ENCODE peak calls at places on chromosomes 7 and 10, in six cellular contexts. Q, F, Y, S, L and N are unnamed samples.

GRCh38 chr7:44062180-44062902 is 3.0 kb downstream of the PGAM2 start:
- DNase-seq in Q (peak), F (no peak), Y (no peak), S (no peak), L (no peak), N (no peak)

GRCh38 chr10:25388188-25388861 is 213.5 kb downstream of the GPR158 start:
- DNase-seq in Q (no peak), F (no peak), Y (no peak), S (no peak), L (no peak), N (no peak)

GRCh38 chr10:79188154-79188763 is 119.5 kb downstream of the ZMIZ1 start:
- DNase-seq in Q (no peak), F (no peak), Y (no peak), S (no peak), L (no peak), N (peak)

GRCh38 chr10:133024711-133025557 is 62.8 kb upstream of the ADGRA1 start:
- DNase-seq in Q (no peak), F (no peak), Y (no peak), S (no peak), L (no peak), N (no peak)

GRCh38 chr7:107581387-107582013 is 1.5 kb downstream of the BCAP29 start:
- DNase-seq in Q (no peak), F (no peak), Y (no peak), S (no peak), L (no peak), N (no peak)

GRCh38 chr7:115008465-115009114 is 86.7 kb downstream of the MDFIC start:
- DNase-seq in Q (peak), F (peak), Y (peak), S (no peak), L (peak), N (no peak)

GRCh38 chr7:22219739-22220493 is 137.0 kb downstream of the RAPGEF5 start:
- DNase-seq in Q (no peak), F (peak), Y (no peak), S (no peak), L (no peak), N (no peak)

GRCh38 chr7:16268821-16269768 is 152.2 kb downstream of the CRPPA start:
- DNase-seq in Q (no peak), F (peak), Y (no peak), S (no peak), L (no peak), N (no peak)

GRCh38 chr10:103678104-103678526 is 177.3 kb downstream of the SH3PXD2A start:
- DNase-seq in Q (peak), F (peak), Y (peak), S (peak), L (peak), N (peak)

GRCh38 chr7:78279457-78279856 is 480.9 kb downstream of the PHTF2 start:
- DNase-seq in Q (no peak), F (no peak), Y (no peak), S (no peak), L (no peak), N (no peak)

GRCh38 chr7:99459087-99459486 is 6.9 kb downstream of the ATP5MF start:
- DNase-seq in Q (no peak), F (peak), Y (peak), S (no peak), L (no peak), N (no peak)

GRCh38 chr7:21999896-22000295 is 54.2 kb upstream of the CDCA7L start:
- DNase-seq in Q (no peak), F (peak), Y (no peak), S (no peak), L (no peak), N (no peak)

GRCh38 chr10:11147723-11148122 is 130.1 kb downstream of the CELF2 start:
- DNase-seq in Q (peak), F (no peak), Y (no peak), S (peak), L (no peak), N (no peak)

GRCh38 chr7:116630932-116631449 is 41.0 kb upstream of the MET start:
- DNase-seq in Q (peak), F (peak), Y (peak), S (peak), L (peak), N (peak)

GRCh38 chr7:55533050-55533728 is 39.1 kb downstream of the VOPP1 start:
- DNase-seq in Q (no peak), F (peak), Y (peak), S (no peak), L (no peak), N (no peak)

GRCh38 chr7:75737856-75738603 is 711 bp downstream of the HIP1 start:
- DNase-seq in Q (no peak), F (no peak), Y (peak), S (no peak), L (no peak), N (peak)

GRCh38 chr7:142482899-142483658 is 225.2 kb upstream of the PRSS58 start:
- DNase-seq in Q (peak), F (peak), Y (peak), S (peak), L (no peak), N (peak)

GRCh38 chr10:42551582-42552187 is 86.7 kb downstream of the ZNF33B start:
- DNase-seq in Q (no peak), F (peak), Y (peak), S (no peak), L (no peak), N (no peak)

GRCh38 chr7:8051373-8051772 is 82.8 kb downstream of the GLCCI1 start:
- DNase-seq in Q (no peak), F (no peak), Y (no peak), S (no peak), L (no peak), N (no peak)

GRCh38 chr10:129586897-129587443 is 119.9 kb downstream of the MGMT start:
- DNase-seq in Q (no peak), F (peak), Y (no peak), S (no peak), L (no peak), N (no peak)

GRCh38 chr10:43648083-43648391 is 644 bp downstream of the ZNF32 start:
- DNase-seq in Q (no peak), F (no peak), Y (no peak), S (no peak), L (no peak), N (no peak)

GRCh38 chr7:27179503-27180430 is 5.3 kb downstream of the HOXA11 start:
- DNase-seq in Q (peak), F (peak), Y (peak), S (peak), L (no peak), N (peak)

GRCh38 chr7:2760098-2760889 is 72.3 kb downstream of the AMZ1 start:
- DNase-seq in Q (no peak), F (peak), Y (peak), S (peak), L (no peak), N (no peak)

GRCh38 chr7:37322831-37323230 is 125.8 kb downstream of the ELMO1 start:
- DNase-seq in Q (no peak), F (no peak), Y (no peak), S (no peak), L (no peak), N (no peak)

GRCh38 chr10:113550365-113550764 is 2.5 kb upstream of the HABP2 start:
- DNase-seq in Q (peak), F (peak), Y (peak), S (no peak), L (no peak), N (no peak)

GRCh38 chr7:151678227-151678604 is 158.5 kb upstream of the RHEB start:
- DNase-seq in Q (no peak), F (no peak), Y (no peak), S (no peak), L (no peak), N (no peak)

GRCh38 chr7:94417261-94417660 is 22.6 kb downstream of the COL1A2 start:
- DNase-seq in Q (no peak), F (peak), Y (no peak), S (no peak), L (no peak), N (no peak)

GRCh38 chr10:28633750-28634149 is 43.6 kb upstream of the BAMBI start:
- DNase-seq in Q (peak), F (no peak), Y (no peak), S (no peak), L (no peak), N (no peak)

GRCh38 chr10:89458760-89459159 is 44.4 kb downstream of the IFIT5 start:
- DNase-seq in Q (no peak), F (peak), Y (no peak), S (no peak), L (no peak), N (no peak)

GRCh38 chr10:62082729-62083412 is 181.4 kb downstream of the ARID5B start:
- DNase-seq in Q (no peak), F (peak), Y (peak), S (no peak), L (no peak), N (no peak)

GRCh38 chr10:62081322-62081945 is 179.9 kb downstream of the ARID5B start:
- DNase-seq in Q (no peak), F (peak), Y (no peak), S (no peak), L (no peak), N (no peak)

GRCh38 chr10:62079885-62080559 is 178.5 kb downstream of the ARID5B start:
- DNase-seq in Q (no peak), F (no peak), Y (peak), S (no peak), L (no peak), N (no peak)

GRCh38 chr10:62082270-62082669 is 180.8 kb downstream of the ARID5B start:
- DNase-seq in Q (no peak), F (no peak), Y (no peak), S (no peak), L (no peak), N (no peak)

GRCh38 chr10:62080905-62081304 is 179.4 kb downstream of the ARID5B start:
- DNase-seq in Q (no peak), F (no peak), Y (no peak), S (no peak), L (no peak), N (no peak)
- TF ChIP-seq CTCF in Q (no peak), F (no peak), Y (peak), S (no peak), L (no peak), N (no peak)

DNA sequence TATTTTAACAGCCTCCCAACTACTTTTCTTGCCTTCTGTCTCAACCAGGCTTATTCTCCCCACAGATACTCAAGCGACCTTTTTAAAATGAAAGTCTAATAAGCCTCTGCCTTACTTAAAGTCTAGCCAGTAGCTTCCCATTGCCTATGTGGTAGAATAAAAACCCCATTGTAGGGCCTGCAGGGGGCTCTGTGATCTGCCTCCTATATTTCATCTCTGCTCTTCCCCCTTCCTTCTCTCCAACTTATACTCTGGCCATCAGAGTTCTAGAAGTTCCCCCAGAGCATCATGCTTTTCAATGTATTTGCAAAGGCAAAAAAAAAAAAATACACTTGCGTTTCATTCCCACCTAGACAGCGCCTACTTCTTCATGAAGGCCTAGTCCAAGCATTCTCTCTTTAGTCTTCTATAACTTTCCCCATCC is 167.7 kb upstream of the ADO start:
- DNase-seq in Q (no peak), F (no peak), Y (peak), S (no peak), L (no peak), N (no peak)
- TF ChIP-seq CTCF in Q (no peak), F (peak), Y (no peak), S (no peak), L (peak), N (no peak)

GRCh38 chr7:38451840-38452239 is 178.4 kb upstream of the TARP start:
- DNase-seq in Q (no peak), F (peak), Y (peak), S (no peak), L (peak), N (no peak)
- TF ChIP-seq CTCF in Q (no peak), F (peak), Y (peak), S (no peak), L (peak), N (no peak)

GRCh38 chr10:94066411-94066810 is 72.7 kb downstream of the PLCE1 start:
- DNase-seq in Q (no peak), F (peak), Y (peak), S (no peak), L (no peak), N (peak)

GRCh38 chr10:94065787-94066186 is 72.1 kb downstream of the PLCE1 start:
- DNase-seq in Q (no peak), F (no peak), Y (no peak), S (no peak), L (no peak), N (no peak)

GRCh38 chr10:94065344-94065743 is 71.6 kb downstream of the PLCE1 start:
- DNase-seq in Q (no peak), F (peak), Y (no peak), S (no peak), L (peak), N (no peak)

GRCh38 chr10:94074462-94074861 is 80.7 kb downstream of the PLCE1 start:
- DNase-seq in Q (no peak), F (no peak), Y (no peak), S (no peak), L (no peak), N (no peak)

GRCh38 chr10:94069884-94070283 is 76.2 kb downstream of the PLCE1 start:
- DNase-seq in Q (no peak), F (no peak), Y (no peak), S (no peak), L (no peak), N (no peak)
- TF ChIP-seq CTCF in Q (no peak), F (no peak), Y (no peak), S (no peak), L (no peak), N (no peak)

GRCh38 chr10:101287922-101288638 is 58.8 kb upstream of the LBX1 start:
- DNase-seq in Q (no peak), F (peak), Y (peak), S (no peak), L (no peak), N (peak)
- TF ChIP-seq CTCF in Q (no peak), F (peak), Y (no peak), S (no peak), L (peak), N (no peak)

GRCh38 chr10:1180836-1181235 is 124.7 kb downstream of the WDR37 start:
- DNase-seq in Q (no peak), F (no peak), Y (no peak), S (no peak), L (no peak), N (no peak)
- TF ChIP-seq CTCF in Q (no peak), F (no peak), Y (no peak), S (no peak), L (no peak), N (no peak)

DNA sequence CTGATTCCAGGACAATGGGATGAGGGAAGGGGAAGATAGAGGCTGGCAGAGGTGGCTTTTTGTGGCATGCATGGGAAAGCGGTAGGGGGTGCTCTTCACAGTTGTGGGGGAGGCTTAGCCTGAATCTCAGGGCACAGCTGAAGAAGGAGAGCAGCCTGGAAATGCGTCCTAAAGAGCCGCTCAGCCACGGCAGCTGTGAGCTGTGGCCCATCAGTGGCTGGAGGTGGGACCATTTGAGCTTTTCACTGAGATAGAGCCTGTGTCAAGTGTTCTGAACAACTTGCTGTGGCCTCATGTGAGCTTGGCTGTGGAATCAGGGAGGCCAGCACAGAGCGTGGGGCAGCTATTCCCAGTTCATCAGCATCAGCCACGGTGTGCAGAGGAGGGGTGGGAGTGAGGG is 100.3 kb upstream of the INSYN2A start:
- DNase-seq in Q (no peak), F (no peak), Y (no peak), S (peak), L (no peak), N (no peak)
- TF ChIP-seq CTCF in Q (no peak), F (no peak), Y (no peak), S (no peak), L (no peak), N (no peak)

DNA sequence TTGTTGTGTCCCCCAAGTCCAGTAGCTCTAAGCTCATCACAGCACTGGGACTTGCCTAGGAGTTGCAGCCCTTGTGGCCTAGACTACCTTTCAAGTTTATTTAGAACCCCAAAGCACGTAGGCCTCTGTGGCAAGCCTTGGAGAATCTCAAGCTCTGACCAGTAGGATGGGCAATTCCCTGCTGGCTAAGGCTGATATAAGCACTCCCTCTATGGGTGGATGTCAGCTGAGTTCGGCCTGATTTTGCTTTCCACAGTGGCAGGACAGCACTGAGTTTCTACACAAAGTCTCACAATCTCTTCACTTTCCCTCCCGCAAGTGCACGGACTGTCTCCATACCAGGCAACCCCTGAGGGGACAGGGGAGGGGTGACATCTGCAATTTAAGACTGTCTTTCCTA is 886.4 kb upstream of the LRRN3 start:
- DNase-seq in Q (no peak), F (peak), Y (peak), S (no peak), L (no peak), N (peak)
- TF ChIP-seq CTCF in Q (no peak), F (no peak), Y (peak), S (no peak), L (no peak), N (no peak)